ENCODE peak calls at places on chromosome 20, in five cellular contexts. V, S, B, E and Z are unnamed samples.
A peak's percentile ranks its signal among the peaks of the same experiment; 100 is the strongest.

GRCh38 chr20:38342716-38343106 is 3.6 kb upstream of the LBP start:
- DNase-seq in E (no peak), S (no peak), B (no peak), V (no peak), Z (no peak)

GRCh38 chr20:46520976-46521579 is 7.7 kb upstream of the ZNF334 start:
- DNase-seq in S (peak; percentile 75), E (peak; percentile 44), B (peak; percentile 72), V (peak; percentile 78), Z (peak; percentile 52)

GRCh38 chr20:62614961-62615680 is 27.2 kb upstream of the SLCO4A1 start:
- DNase-seq in E (no peak), V (no peak), B (no peak), S (no peak), Z (no peak)

GRCh38 chr20:63734111-63734945 is 2.1 kb upstream of the LIME1 start:
- DNase-seq in S (no peak), E (no peak), B (no peak), V (no peak), Z (peak; percentile 21)

GRCh38 chr20:53157443-53158408 is 185.6 kb downstream of the TSHZ2 start:
- DNase-seq in B (peak; percentile 76), V (peak; percentile 82), E (peak; percentile 72), S (peak; percentile 41), Z (no peak)

GRCh38 chr20:40741507-40742106 is 52.6 kb upstream of the MAFB start:
- DNase-seq in E (peak; percentile 56), S (peak; percentile 61), B (peak; percentile 57), V (peak; percentile 59), Z (no peak)

GRCh38 chr20:10502098-10502526 is 67.0 kb downstream of the SLX4IP start:
- DNase-seq in V (no peak), E (no peak), S (no peak), B (no peak), Z (no peak)

GRCh38 chr20:45946149-45946970 is 11.9 kb downstream of the PCIF1 start:
- DNase-seq in S (peak; percentile 82), E (no peak), V (no peak), B (no peak), Z (peak; percentile 81)

GRCh38 chr20:10375191-10375590 is 58.8 kb downstream of the MKKS start:
- DNase-seq in V (no peak), B (no peak), E (no peak), S (no peak), Z (no peak)

GRCh38 chr20:8855315-8855714 is 213.6 kb upstream of the PLCB4 start:
- DNase-seq in V (peak; percentile 68), S (peak; percentile 72), B (no peak), E (no peak), Z (no peak)

GRCh38 chr20:6698056-6698455 is 69.4 kb upstream of the BMP2 start:
- DNase-seq in S (no peak), B (no peak), E (peak; percentile 7), V (peak; percentile 94), Z (peak; percentile 67)

GRCh38 chr20:4820833-4821518 is 99.3 kb downstream of the PRND start:
- DNase-seq in E (no peak), V (peak; percentile 81), B (no peak), S (peak; percentile 97), Z (no peak)

GRCh38 chr20:18739785-18740184 is 73.8 kb upstream of the SCP2D1 start:
- DNase-seq in B (no peak), V (no peak), S (peak; percentile 53), E (no peak), Z (no peak)

GRCh38 chr20:25033941-25034335 is 24.0 kb downstream of the ACSS1 start:
- DNase-seq in V (no peak), S (no peak), B (no peak), E (no peak), Z (no peak)

GRCh38 chr20:20480689-20481088 is 112.8 kb downstream of the INSM1 start:
- DNase-seq in S (peak; percentile 90), B (no peak), V (peak; percentile 81), E (peak; percentile 15), Z (peak; percentile 69)

GRCh38 chr20:22403860-22404608 is 180.3 kb downstream of the FOXA2 start:
- DNase-seq in S (peak; percentile 15), E (no peak), B (peak; percentile 55), V (peak; percentile 63), Z (no peak)

GRCh38 chr20:38855356-38855755 is 49.9 kb downstream of the PPP1R16B start:
- DNase-seq in E (no peak), V (no peak), S (peak; percentile 92), B (no peak), Z (no peak)

GRCh38 chr20:24838551-24839530 is 110.2 kb upstream of the CST7 start:
- DNase-seq in B (no peak), E (no peak), V (no peak), S (peak; percentile 74), Z (no peak)

GRCh38 chr20:40323411-40323810 is 365.6 kb downstream of the MAFB start:
- DNase-seq in S (peak; percentile 17), E (no peak), V (no peak), B (no peak), Z (no peak)

GRCh38 chr20:61956396-61957342 is 109.0 kb downstream of the TAF4 start:
- DNase-seq in B (no peak), S (no peak), E (no peak), V (no peak), Z (no peak)

GRCh38 chr20:57698191-57698866 is 11.5 kb downstream of the PMEPA1 start:
- DNase-seq in S (peak; percentile 98), V (peak; percentile 100), E (peak; percentile 94), B (no peak), Z (peak; percentile 92)

GRCh38 chr20:43559147-43559477 is 285 bp downstream of the SGK2 start:
- DNase-seq in S (no peak), V (no peak), E (no peak), B (no peak), Z (no peak)

GRCh38 chr20:5843054-5843731 is 93.0 kb downstream of the SHLD1 start:
- DNase-seq in V (no peak), B (no peak), E (no peak), S (no peak), Z (no peak)

GRCh38 chr20:35757098-35757705 is 14.6 kb upstream of the PHF20 start:
- DNase-seq in B (no peak), S (peak; percentile 54), V (no peak), E (no peak), Z (no peak)

GRCh38 chr20:63740501-63741353 is 1.2 kb downstream of the SLC2A4RG start:
- DNase-seq in S (peak; percentile 88), B (no peak), V (peak; percentile 84), E (peak; percentile 48), Z (peak; percentile 82)

GRCh38 chr20:103456-103855 is 16.0 kb downstream of the DEFB125 start:
- DNase-seq in V (no peak), B (no peak), E (no peak), S (no peak), Z (no peak)

DNA sequence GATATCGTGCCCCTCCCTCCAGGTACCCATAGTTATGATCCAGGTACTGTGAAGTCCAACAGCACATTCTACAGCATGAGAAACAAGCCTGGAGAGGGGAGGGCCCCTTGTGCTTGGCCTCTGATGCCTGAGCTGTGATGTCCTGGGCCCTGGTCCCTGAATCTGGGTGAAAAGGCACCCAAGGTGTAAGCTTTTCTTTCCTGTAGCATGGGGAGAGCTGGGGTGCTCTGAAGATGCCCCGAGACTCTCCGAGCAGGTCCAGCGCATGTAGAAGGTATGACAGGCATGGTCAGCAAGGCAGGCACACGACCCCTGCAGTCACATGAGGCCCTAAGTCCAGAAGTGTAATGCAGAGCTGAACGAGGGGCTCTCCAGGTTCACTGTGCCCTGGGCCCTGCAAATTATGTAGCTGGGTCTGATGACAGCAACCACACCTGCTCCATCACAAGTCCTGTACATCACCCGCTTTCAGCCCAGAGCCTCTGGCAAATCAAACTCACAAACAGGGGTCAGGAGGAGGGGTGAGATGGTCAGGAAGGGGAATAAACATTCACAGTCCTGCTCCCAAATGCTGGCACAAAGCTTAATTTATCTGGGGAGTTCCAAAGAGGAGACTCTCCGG is 1.8 kb upstream of the CTSZ start:
- DNase-seq in S (no peak), E (no peak), B (no peak), V (no peak), Z (no peak)
- H3K9me2 ChIP-seq in S (no peaks in the 10 kb centered on the region), E (no peaks in the 10 kb centered on the region), B (no peaks in the 10 kb centered on the region), V (no peaks in the 10 kb centered on the region), Z (no peaks in the 10 kb centered on the region)

DNA sequence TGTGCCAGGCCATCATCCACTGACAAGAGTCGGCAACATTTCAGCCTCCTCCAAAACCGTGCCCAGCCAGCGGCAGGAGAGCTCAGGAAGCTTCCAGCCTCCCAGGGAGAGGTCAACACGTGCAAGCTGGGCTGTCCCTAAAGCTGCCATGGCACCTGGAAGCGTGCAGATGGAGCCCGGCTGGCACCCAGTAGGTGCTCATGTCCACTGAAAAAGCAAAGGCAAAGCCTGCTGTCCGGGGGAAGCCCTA is 14.4 kb upstream of the TLDC2 start:
- DNase-seq in B (no peak), V (no peak), E (no peak), S (peak; percentile 53), Z (no peak)
- H3K4me1 ChIP-seq in B (no peaks in the 10 kb centered on the region), V (peaks cover 28% of the 10 kb centered on the region), E (peaks cover 48% of the 10 kb centered on the region), S (peaks cover 27% of the 10 kb centered on the region), Z (peaks cover 12% of the 10 kb centered on the region)

GRCh38 chr20:32663704-32664351 is 9.9 kb downstream of the C20orf203 start:
- DNase-seq in S (no peak), B (no peak), V (no peak), E (no peak), Z (no peak)
- H3K4me2 ChIP-seq in S (no peak overlapping the region), B (no peak overlapping the region), V (no peak overlapping the region), E (no peak overlapping the region), Z (no peak overlapping the region)

DNA sequence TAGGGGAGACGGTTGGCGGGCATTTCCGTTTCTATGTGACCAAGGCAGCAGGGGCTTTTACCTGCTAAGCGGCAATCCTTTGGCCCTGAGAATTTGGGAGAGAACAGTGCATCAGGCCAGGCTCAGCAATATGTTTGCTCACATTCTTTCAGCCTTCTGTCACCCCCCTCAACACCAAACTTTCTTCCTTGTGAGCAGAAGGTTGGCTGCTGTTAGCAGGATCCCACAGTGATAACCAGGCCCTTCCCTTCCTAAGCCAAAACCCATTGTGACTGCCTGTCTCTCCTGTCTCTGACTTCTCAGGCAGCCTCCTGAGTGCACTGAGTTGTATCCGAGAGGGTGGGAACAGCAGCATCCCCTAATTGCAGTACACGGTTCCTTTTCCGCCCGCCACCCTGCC is 43.7 kb downstream of the STK35 start:
- DNase-seq in E (no peak), V (no peak), B (no peak), S (peak; percentile 47), Z (no peak)
- H3K9me2 ChIP-seq in E (no peaks in the 10 kb centered on the region), V (no peaks in the 10 kb centered on the region), B (no peaks in the 10 kb centered on the region), S (no peaks in the 10 kb centered on the region), Z (no peaks in the 10 kb centered on the region)

DNA sequence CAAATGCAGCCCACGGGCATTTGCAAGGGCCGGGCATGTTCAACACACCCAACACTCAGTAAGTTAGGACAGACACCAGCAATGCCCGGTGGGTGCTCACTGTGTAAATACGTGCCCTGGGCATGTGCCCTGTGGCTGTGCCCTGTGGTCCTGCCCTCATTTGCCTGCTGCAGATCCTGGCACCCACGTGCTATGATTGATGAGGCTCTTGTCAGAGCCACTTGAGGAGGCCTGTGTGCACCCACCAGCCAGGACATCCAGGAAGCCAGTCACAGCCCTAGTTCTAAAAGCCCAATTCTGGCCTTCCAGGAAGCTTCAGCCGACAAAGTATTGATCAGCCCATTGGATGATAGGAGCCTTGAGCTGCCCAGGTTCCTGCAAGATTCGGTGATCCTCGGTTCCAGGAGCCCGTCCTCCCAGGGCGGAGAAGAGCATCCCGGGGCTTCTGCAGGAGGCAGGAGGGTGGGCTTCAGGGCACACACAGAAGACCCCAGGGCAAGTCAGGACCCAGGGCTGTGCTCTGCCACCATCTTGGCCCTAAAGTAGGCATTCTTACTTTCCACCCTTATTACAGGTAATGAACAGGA is 223.9 kb downstream of the PREX1 start:
- DNase-seq in V (no peak), E (no peak), B (no peak), S (no peak), Z (no peak)
- H3K4me1 ChIP-seq in V (no peaks in the 10 kb centered on the region), E (no peaks in the 10 kb centered on the region), B (peaks cover 7% of the 10 kb centered on the region), S (no peaks in the 10 kb centered on the region), Z (peaks cover 10% of the 10 kb centered on the region)